ENCODE peak calls at places on chromosomes 16 and 17, in five cellular contexts. One of them, this sample, is unnamed.

GRCh38 chr17:62895650-62896301 is 70.3 kb upstream of the TANC2 start:
- DNase-seq in IMR-90: peak
- DNase-seq in K562: no peak
- DNase-seq in HepG2: no peak
- DNase-seq in GM12878: no peak
- DNase-seq in this sample: no peak

GRCh38 chr16:84059946-84060901 is 17.6 kb upstream of the SLC38A8 start:
- DNase-seq in IMR-90: no peak
- DNase-seq in K562: no peak
- DNase-seq in HepG2: no peak
- DNase-seq in GM12878: no peak
- DNase-seq in this sample: no peak

GRCh38 chr17:48610282-48611211 is at the start of gene HOXB7:
- DNase-seq in IMR-90: peak
- DNase-seq in K562: peak
- DNase-seq in HepG2: no peak
- DNase-seq in GM12878: no peak
- DNase-seq in this sample: peak

GRCh38 chr17:63838586-63839184 is 3.8 kb downstream of the SMARCD2 start:
- DNase-seq in IMR-90: peak
- DNase-seq in K562: no peak
- DNase-seq in HepG2: no peak
- DNase-seq in GM12878: no peak
- DNase-seq in this sample: no peak

GRCh38 chr16:86929149-86929871 is 351.0 kb downstream of the FOXL1 start:
- DNase-seq in IMR-90: peak
- DNase-seq in K562: peak
- DNase-seq in HepG2: no peak
- DNase-seq in GM12878: no peak
- DNase-seq in this sample: no peak

GRCh38 chr16:79188115-79188779 is 412.3 kb downstream of the MAF start:
- DNase-seq in IMR-90: no peak
- DNase-seq in K562: no peak
- DNase-seq in HepG2: no peak
- DNase-seq in GM12878: no peak
- DNase-seq in this sample: no peak

GRCh38 chr16:31201511-31202401 is 804 bp downstream of the PYCARD start:
- DNase-seq in IMR-90: no peak
- DNase-seq in K562: peak
- DNase-seq in HepG2: no peak
- DNase-seq in GM12878: no peak
- DNase-seq in this sample: no peak

GRCh38 chr16:19153876-19154275 is 14.2 kb upstream of the SYT17 start:
- DNase-seq in IMR-90: peak
- DNase-seq in K562: peak
- DNase-seq in HepG2: no peak
- DNase-seq in GM12878: no peak
- DNase-seq in this sample: peak

GRCh38 chr17:40432864-40433528 is 10.3 kb upstream of the IGFBP4 start:
- DNase-seq in IMR-90: peak
- DNase-seq in K562: peak
- DNase-seq in HepG2: no peak
- DNase-seq in GM12878: no peak
- DNase-seq in this sample: no peak

GRCh38 chr17:43905400-43905984 is 1.8 kb downstream of the MPP2 start:
- DNase-seq in IMR-90: no peak
- DNase-seq in K562: no peak
- DNase-seq in HepG2: no peak
- DNase-seq in GM12878: no peak
- DNase-seq in this sample: no peak

GRCh38 chr16:76639685-76640289 is 362.6 kb downstream of the CNTNAP4 start:
- DNase-seq in IMR-90: peak
- DNase-seq in K562: peak
- DNase-seq in HepG2: peak
- DNase-seq in GM12878: no peak
- DNase-seq in this sample: peak

GRCh38 chr17:36600936-36601302 is 464 bp upstream of the MRM1 start:
- DNase-seq in IMR-90: no peak
- DNase-seq in K562: no peak
- DNase-seq in HepG2: no peak
- DNase-seq in GM12878: no peak
- DNase-seq in this sample: peak

DNA sequence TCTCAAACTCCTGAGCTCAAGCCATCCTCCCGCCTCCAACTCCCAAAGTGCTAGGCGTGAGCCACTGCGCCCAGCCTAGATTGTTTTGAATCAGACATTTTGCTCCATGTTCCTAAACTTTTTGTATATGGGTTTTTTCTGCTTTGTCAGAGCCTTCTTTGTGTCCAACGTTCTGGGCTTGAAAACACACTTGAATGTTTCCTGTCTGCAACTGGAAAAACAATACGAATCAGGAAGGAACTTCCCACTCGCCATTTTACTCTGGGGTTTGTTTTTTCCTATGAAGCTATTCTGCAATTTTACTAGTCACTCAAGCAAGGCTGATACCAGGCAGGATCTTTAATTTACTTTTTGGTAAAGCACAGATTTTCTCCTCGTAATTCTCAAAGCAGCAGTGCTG is 31.6 kb downstream of the ARHGAP17 start:
- DNase-seq in IMR-90: no peak
- DNase-seq in K562: no peak
- DNase-seq in HepG2: no peak
- DNase-seq in GM12878: no peak
- DNase-seq in this sample: no peak
- TF ChIP-seq CEBPB in IMR-90: no peak
- TF ChIP-seq CEBPB in K562: no peak
- TF ChIP-seq CEBPB in HepG2: no peak
- TF ChIP-seq CEBPB in GM12878: no peak
- TF ChIP-seq CEBPB in this sample: no peak

GRCh38 chr16:13390093-13390985 is 488.9 kb downstream of the SHISA9 start:
- DNase-seq in IMR-90: no peak
- DNase-seq in K562: no peak
- DNase-seq in HepG2: no peak
- DNase-seq in GM12878: peak
- DNase-seq in this sample: no peak

GRCh38 chr16:13392341-13392740 is 490.9 kb downstream of the SHISA9 start:
- DNase-seq in IMR-90: no peak
- DNase-seq in K562: no peak
- DNase-seq in HepG2: no peak
- DNase-seq in GM12878: no peak
- DNase-seq in this sample: no peak

GRCh38 chr16:13390986-13391305 is 489.5 kb downstream of the SHISA9 start:
- DNase-seq in IMR-90: no peak
- DNase-seq in K562: no peak
- DNase-seq in HepG2: no peak
- DNase-seq in GM12878: no peak
- DNase-seq in this sample: no peak

GRCh38 chr16:13393816-13394215 is 492.4 kb downstream of the SHISA9 start:
- DNase-seq in IMR-90: no peak
- DNase-seq in K562: no peak
- DNase-seq in HepG2: no peak
- DNase-seq in GM12878: no peak
- DNase-seq in this sample: no peak

GRCh38 chr16:13391337-13391736 is 489.9 kb downstream of the SHISA9 start:
- DNase-seq in IMR-90: no peak
- DNase-seq in K562: no peak
- DNase-seq in HepG2: no peak
- DNase-seq in GM12878: peak
- DNase-seq in this sample: no peak
- TF ChIP-seq BHLHE40 in IMR-90: no peak
- TF ChIP-seq BHLHE40 in K562: no peak
- TF ChIP-seq BHLHE40 in HepG2: no peak
- TF ChIP-seq BHLHE40 in GM12878: no peak
- TF ChIP-seq BHLHE40 in this sample: no peak

GRCh38 chr17:79339311-79339710 is 264.7 kb downstream of the ENGASE start:
- DNase-seq in IMR-90: no peak
- DNase-seq in K562: no peak
- DNase-seq in HepG2: no peak
- DNase-seq in GM12878: no peak
- DNase-seq in this sample: no peak

GRCh38 chr17:79341529-79341780 is 266.8 kb downstream of the ENGASE start:
- DNase-seq in IMR-90: no peak
- DNase-seq in K562: no peak
- DNase-seq in HepG2: no peak
- DNase-seq in GM12878: no peak
- DNase-seq in this sample: no peak

GRCh38 chr17:79341816-79342215 is 267.2 kb downstream of the ENGASE start:
- DNase-seq in IMR-90: no peak
- DNase-seq in K562: no peak
- DNase-seq in HepG2: no peak
- DNase-seq in GM12878: no peak
- DNase-seq in this sample: no peak

GRCh38 chr17:79340771-79341528 is 266.3 kb downstream of the ENGASE start:
- DNase-seq in IMR-90: no peak
- DNase-seq in K562: no peak
- DNase-seq in HepG2: no peak
- DNase-seq in GM12878: peak
- DNase-seq in this sample: no peak

GRCh38 chr17:79340286-79340685 is 265.7 kb downstream of the ENGASE start:
- DNase-seq in IMR-90: no peak
- DNase-seq in K562: no peak
- DNase-seq in HepG2: no peak
- DNase-seq in GM12878: peak
- DNase-seq in this sample: no peak
- TF ChIP-seq CEBPB in IMR-90: no peak
- TF ChIP-seq CEBPB in K562: no peak
- TF ChIP-seq CEBPB in HepG2: no peak
- TF ChIP-seq CEBPB in GM12878: no peak
- TF ChIP-seq CEBPB in this sample: no peak

DNA sequence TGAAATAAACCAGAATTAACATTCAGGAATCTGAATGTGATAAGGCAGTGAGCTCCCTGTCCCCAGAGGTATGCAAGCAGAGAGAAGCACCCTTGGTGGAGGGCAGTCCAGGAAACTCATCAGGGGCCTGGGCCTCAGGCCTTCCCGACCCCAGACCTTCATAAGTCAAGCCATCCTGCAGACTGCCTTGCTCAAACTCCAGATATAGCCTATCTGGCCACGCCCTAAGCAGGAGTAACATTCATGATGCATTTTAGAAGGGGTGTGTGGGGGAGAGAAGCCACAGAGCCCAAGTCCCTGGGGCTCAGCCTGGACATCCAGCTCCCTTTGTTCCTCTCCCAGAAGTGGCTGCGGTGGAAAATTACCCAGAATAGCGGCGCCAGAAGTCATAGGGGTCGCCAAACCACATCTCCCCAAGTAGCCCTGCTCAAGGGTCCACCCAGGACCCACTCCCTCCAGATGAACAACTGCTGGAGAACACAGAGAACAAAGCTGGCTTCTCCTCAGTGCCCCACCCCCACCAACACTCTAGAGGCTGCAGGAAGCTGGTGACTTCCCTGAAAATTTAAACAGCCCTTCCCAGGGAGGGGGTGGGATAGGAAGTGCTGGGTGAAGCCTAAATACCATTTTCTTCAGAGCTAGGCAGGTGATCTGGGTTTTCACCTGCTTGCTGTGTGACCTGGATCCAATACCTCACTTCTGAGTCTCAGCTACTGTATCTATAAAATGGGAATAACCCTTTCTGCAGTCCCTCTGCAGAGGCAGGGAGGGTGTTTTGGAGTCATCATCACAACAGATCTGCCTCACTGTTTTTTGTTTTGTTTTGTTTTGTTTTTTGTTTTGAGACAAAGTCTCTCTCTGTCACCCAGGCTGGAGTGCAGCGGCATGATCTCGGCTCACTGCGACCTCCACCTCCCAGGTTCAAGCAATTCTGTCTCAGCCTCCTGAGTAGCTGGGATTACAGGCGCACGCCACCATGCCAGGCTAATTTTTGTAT is 1.5 kb upstream of the SREBF1 start:
- DNase-seq in IMR-90: peak
- DNase-seq in K562: peak
- DNase-seq in HepG2: peak
- DNase-seq in GM12878: no peak
- DNase-seq in this sample: peak
- TF ChIP-seq BHLHE40 in IMR-90: no peak
- TF ChIP-seq BHLHE40 in K562: no peak
- TF ChIP-seq BHLHE40 in HepG2: no peak
- TF ChIP-seq BHLHE40 in GM12878: no peak
- TF ChIP-seq BHLHE40 in this sample: no peak

DNA sequence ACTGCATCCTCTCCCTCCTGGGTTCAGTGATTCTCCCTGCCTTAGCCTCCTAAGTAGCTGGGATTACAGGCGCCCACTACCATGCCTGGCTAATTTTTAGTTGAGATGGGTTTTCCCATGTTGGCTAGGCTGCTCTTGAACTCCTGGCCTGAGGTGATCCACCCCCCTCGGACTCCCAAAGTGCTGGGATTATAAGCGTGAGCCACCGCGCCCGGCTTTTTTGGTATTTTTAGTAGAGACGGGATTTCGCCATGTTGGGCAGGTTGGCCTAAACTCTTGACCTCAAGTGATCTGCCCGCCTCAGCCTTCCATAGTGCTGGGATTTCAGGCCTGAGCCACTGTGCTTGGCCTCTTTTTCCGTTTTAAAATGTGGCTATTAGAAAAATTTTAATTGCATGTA is 343.8 kb upstream of the RBFOX1 start:
- DNase-seq in IMR-90: no peak
- DNase-seq in K562: no peak
- DNase-seq in HepG2: no peak
- DNase-seq in GM12878: no peak
- DNase-seq in this sample: no peak
- TF ChIP-seq CEBPB in IMR-90: no peak
- TF ChIP-seq CEBPB in K562: no peak
- TF ChIP-seq CEBPB in HepG2: no peak
- TF ChIP-seq CEBPB in GM12878: no peak
- TF ChIP-seq CEBPB in this sample: no peak

This sample was measured in A549.